ENCODE peak calls at places on chromosome 18, in seven cellular contexts. One of them, this sample, is unnamed.

GRCh38 chr18:74546751-74547530 is 12.6 kb downstream of the CNDP1 start:
- DNase-seq in colonic mucosa: peak; percentile 59
- DNase-seq in pancreas: no peak
- DNase-seq in OCI-LY7: no peak
- DNase-seq in neural progenitor cell: no peak
- DNase-seq in endothelial cell of umbilical vein: peak; percentile 63
- DNase-seq in PC-3: peak; percentile 46
- DNase-seq in this sample: no peak

GRCh38 chr18:79411614-79412526 is 16.1 kb downstream of the NFATC1 start:
- DNase-seq in colonic mucosa: no peak
- DNase-seq in pancreas: peak; percentile 41
- DNase-seq in OCI-LY7: no peak
- DNase-seq in neural progenitor cell: no peak
- DNase-seq in endothelial cell of umbilical vein: peak; percentile 81
- DNase-seq in PC-3: no peak
- DNase-seq in this sample: no peak

GRCh38 chr18:12346240-12346565 is 30.8 kb downstream of the AFG3L2 start:
- DNase-seq in colonic mucosa: no peak
- DNase-seq in pancreas: peak; percentile 29
- DNase-seq in OCI-LY7: no peak
- DNase-seq in neural progenitor cell: no peak
- DNase-seq in endothelial cell of umbilical vein: no peak
- DNase-seq in PC-3: no peak
- DNase-seq in this sample: no peak

GRCh38 chr18:68428026-68428425 is 286.9 kb downstream of the TMX3 start:
- DNase-seq in colonic mucosa: no peak
- DNase-seq in pancreas: no peak
- DNase-seq in OCI-LY7: no peak
- DNase-seq in neural progenitor cell: no peak
- DNase-seq in endothelial cell of umbilical vein: peak; percentile 64
- DNase-seq in PC-3: peak; percentile 84
- DNase-seq in this sample: no peak

GRCh38 chr18:79305976-79306375 is 89.8 kb upstream of the NFATC1 start:
- DNase-seq in colonic mucosa: no peak
- DNase-seq in pancreas: no peak
- DNase-seq in OCI-LY7: no peak
- DNase-seq in neural progenitor cell: no peak
- DNase-seq in endothelial cell of umbilical vein: no peak
- DNase-seq in PC-3: no peak
- DNase-seq in this sample: no peak

GRCh38 chr18:35050004-35050623 is 8.9 kb downstream of the MAPRE2 start:
- DNase-seq in colonic mucosa: no peak
- DNase-seq in pancreas: no peak
- DNase-seq in OCI-LY7: no peak
- DNase-seq in neural progenitor cell: no peak
- DNase-seq in endothelial cell of umbilical vein: no peak
- DNase-seq in PC-3: no peak
- DNase-seq in this sample: no peak

GRCh38 chr18:21336846-21337245 is 94.8 kb downstream of the GREB1L start:
- DNase-seq in colonic mucosa: no peak
- DNase-seq in pancreas: no peak
- DNase-seq in OCI-LY7: no peak
- DNase-seq in neural progenitor cell: no peak
- DNase-seq in endothelial cell of umbilical vein: no peak
- DNase-seq in PC-3: no peak
- DNase-seq in this sample: no peak

GRCh38 chr18:75170022-75170789 is 38.7 kb downstream of the PTGR3 start:
- DNase-seq in colonic mucosa: no peak
- DNase-seq in pancreas: no peak
- DNase-seq in OCI-LY7: no peak
- DNase-seq in neural progenitor cell: no peak
- DNase-seq in endothelial cell of umbilical vein: no peak
- DNase-seq in PC-3: no peak
- DNase-seq in this sample: no peak

GRCh38 chr18:74518456-74519315 is 15.6 kb upstream of the CNDP1 start:
- DNase-seq in colonic mucosa: no peak
- DNase-seq in pancreas: no peak
- DNase-seq in OCI-LY7: no peak
- DNase-seq in neural progenitor cell: no peak
- DNase-seq in endothelial cell of umbilical vein: no peak
- DNase-seq in PC-3: no peak
- DNase-seq in this sample: no peak

GRCh38 chr18:21740724-21741510 is at the start of gene MIB1:
- DNase-seq in colonic mucosa: peak; percentile 49
- DNase-seq in pancreas: peak; percentile 99
- DNase-seq in OCI-LY7: peak; percentile 82
- DNase-seq in neural progenitor cell: peak; percentile 100
- DNase-seq in endothelial cell of umbilical vein: no peak
- DNase-seq in PC-3: no peak
- DNase-seq in this sample: no peak

GRCh38 chr18:77062518-77063003 is 70.0 kb downstream of the MBP start:
- DNase-seq in colonic mucosa: no peak
- DNase-seq in pancreas: no peak
- DNase-seq in OCI-LY7: peak; percentile 77
- DNase-seq in neural progenitor cell: no peak
- DNase-seq in endothelial cell of umbilical vein: no peak
- DNase-seq in PC-3: no peak
- DNase-seq in this sample: no peak

GRCh38 chr18:500556-501405 is at the start of gene COLEC12:
- DNase-seq in colonic mucosa: no peak
- DNase-seq in pancreas: no peak
- DNase-seq in OCI-LY7: no peak
- DNase-seq in neural progenitor cell: peak; percentile 87
- DNase-seq in endothelial cell of umbilical vein: no peak
- DNase-seq in PC-3: no peak
- DNase-seq in this sample: no peak

GRCh38 chr18:49521251-49521650 is 34.2 kb upstream of the C18orf32 start:
- DNase-seq in colonic mucosa: no peak
- DNase-seq in pancreas: no peak
- DNase-seq in OCI-LY7: no peak
- DNase-seq in neural progenitor cell: peak; percentile 76
- DNase-seq in endothelial cell of umbilical vein: no peak
- DNase-seq in PC-3: peak; percentile 27
- DNase-seq in this sample: no peak

GRCh38 chr18:12703714-12704113 is 872 bp downstream of the PSMG2 start:
- DNase-seq in colonic mucosa: no peak
- DNase-seq in pancreas: no peak
- DNase-seq in OCI-LY7: peak; percentile 54
- DNase-seq in neural progenitor cell: peak; percentile 12
- DNase-seq in endothelial cell of umbilical vein: no peak
- DNase-seq in PC-3: peak; percentile 29
- DNase-seq in this sample: no peak

GRCh38 chr18:75183973-75184372 is 25.0 kb downstream of the PTGR3 start:
- DNase-seq in colonic mucosa: no peak
- DNase-seq in pancreas: no peak
- DNase-seq in OCI-LY7: no peak
- DNase-seq in neural progenitor cell: no peak
- DNase-seq in endothelial cell of umbilical vein: no peak
- DNase-seq in PC-3: no peak
- DNase-seq in this sample: no peak

GRCh38 chr18:70578480-70578879 is 289.6 kb downstream of the SOCS6 start:
- DNase-seq in colonic mucosa: no peak
- DNase-seq in pancreas: peak; percentile 22
- DNase-seq in OCI-LY7: no peak
- DNase-seq in neural progenitor cell: peak; percentile 78
- DNase-seq in endothelial cell of umbilical vein: no peak
- DNase-seq in PC-3: no peak
- DNase-seq in this sample: peak; percentile 36

GRCh38 chr18:70577023-70577420 is 288.2 kb downstream of the SOCS6 start:
- DNase-seq in colonic mucosa: no peak
- DNase-seq in pancreas: no peak
- DNase-seq in OCI-LY7: no peak
- DNase-seq in neural progenitor cell: no peak
- DNase-seq in endothelial cell of umbilical vein: no peak
- DNase-seq in PC-3: no peak
- DNase-seq in this sample: no peak

GRCh38 chr18:70576281-70577022 is 287.6 kb downstream of the SOCS6 start:
- DNase-seq in colonic mucosa: no peak
- DNase-seq in pancreas: no peak
- DNase-seq in OCI-LY7: no peak
- DNase-seq in neural progenitor cell: peak; percentile 6
- DNase-seq in endothelial cell of umbilical vein: no peak
- DNase-seq in PC-3: no peak
- DNase-seq in this sample: no peak
- H3K9me3 ChIP-seq in colonic mucosa: no peaks in the 10 kb centered on the region
- H3K9me3 ChIP-seq in pancreas: no peaks in the 10 kb centered on the region
- H3K9me3 ChIP-seq in OCI-LY7: no peaks in the 10 kb centered on the region
- H3K9me3 ChIP-seq in neural progenitor cell: no peaks in the 10 kb centered on the region
- H3K9me3 ChIP-seq in endothelial cell of umbilical vein: no peaks in the 10 kb centered on the region
- H3K9me3 ChIP-seq in PC-3: no peaks in the 10 kb centered on the region
- H3K9me3 ChIP-seq in this sample: no peaks in the 10 kb centered on the region

DNA sequence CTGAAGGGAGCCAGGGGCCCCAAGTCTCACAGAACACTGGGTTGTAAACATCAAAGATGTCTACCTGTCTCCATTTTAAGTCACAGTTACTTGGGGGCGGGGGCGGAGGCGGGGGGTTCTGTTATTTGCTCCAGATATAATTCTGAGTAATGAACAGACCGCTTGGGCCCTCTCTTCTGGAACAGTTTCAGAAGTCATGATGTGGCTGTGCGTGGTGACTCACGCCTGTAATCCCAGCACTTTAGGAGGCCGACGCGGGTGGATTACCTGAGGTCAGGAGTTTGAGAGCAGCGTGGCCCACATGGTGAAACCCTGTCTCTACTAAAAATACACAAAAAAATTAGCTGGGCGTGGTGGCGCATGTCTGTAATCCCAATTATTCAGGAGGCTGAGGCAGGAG is 157.9 kb upstream of the APCDD1 start:
- DNase-seq in colonic mucosa: no peak
- DNase-seq in pancreas: no peak
- DNase-seq in OCI-LY7: no peak
- DNase-seq in neural progenitor cell: no peak
- DNase-seq in endothelial cell of umbilical vein: no peak
- DNase-seq in PC-3: peak; percentile 25
- DNase-seq in this sample: no peak
- H3K4me1 ChIP-seq in colonic mucosa: no peaks in the 10 kb centered on the region
- H3K4me1 ChIP-seq in pancreas: no peaks in the 10 kb centered on the region
- H3K4me1 ChIP-seq in OCI-LY7: peaks cover 55% of the 10 kb centered on the region
- H3K4me1 ChIP-seq in neural progenitor cell: peaks cover 50% of the 10 kb centered on the region
- H3K4me1 ChIP-seq in endothelial cell of umbilical vein: peaks cover 16% of the 10 kb centered on the region
- H3K4me1 ChIP-seq in PC-3: no peaks in the 10 kb centered on the region
- H3K4me1 ChIP-seq in this sample: peaks cover 6% of the 10 kb centered on the region

DNA sequence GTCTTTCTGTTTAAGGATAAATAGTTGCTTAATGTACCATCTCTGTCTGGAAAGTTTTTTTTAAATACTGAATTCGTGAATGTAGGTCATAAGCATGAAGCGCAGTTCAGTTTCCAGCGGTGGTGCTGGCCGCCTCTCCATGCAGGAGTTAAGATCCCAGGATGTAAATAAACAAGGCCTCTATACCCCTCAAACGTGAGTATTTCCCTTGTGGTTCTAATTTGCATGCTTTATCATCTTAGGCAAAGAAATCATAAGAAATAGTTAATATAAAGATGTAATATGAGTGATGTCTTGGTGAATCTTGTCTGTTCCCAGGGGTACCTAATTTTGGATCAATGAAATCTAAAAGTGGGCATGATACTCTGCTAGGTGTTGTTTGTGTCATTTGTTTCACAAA is 1.5 kb downstream of the NDC80 start:
- DNase-seq in colonic mucosa: no peak
- DNase-seq in pancreas: no peak
- DNase-seq in OCI-LY7: no peak
- DNase-seq in neural progenitor cell: no peak
- DNase-seq in endothelial cell of umbilical vein: no peak
- DNase-seq in PC-3: no peak
- DNase-seq in this sample: no peak
- H3K36me3 ChIP-seq in colonic mucosa: no peaks in the 10 kb centered on the region
- H3K36me3 ChIP-seq in pancreas: no peaks in the 10 kb centered on the region
- H3K36me3 ChIP-seq in OCI-LY7: peaks cover 59% of the 10 kb centered on the region
- H3K36me3 ChIP-seq in neural progenitor cell: peaks cover 30% of the 10 kb centered on the region
- H3K36me3 ChIP-seq in endothelial cell of umbilical vein: no peaks in the 10 kb centered on the region
- H3K36me3 ChIP-seq in PC-3: peaks cover 28% of the 10 kb centered on the region
- H3K36me3 ChIP-seq in this sample: peaks cover 2% of the 10 kb centered on the region

DNA sequence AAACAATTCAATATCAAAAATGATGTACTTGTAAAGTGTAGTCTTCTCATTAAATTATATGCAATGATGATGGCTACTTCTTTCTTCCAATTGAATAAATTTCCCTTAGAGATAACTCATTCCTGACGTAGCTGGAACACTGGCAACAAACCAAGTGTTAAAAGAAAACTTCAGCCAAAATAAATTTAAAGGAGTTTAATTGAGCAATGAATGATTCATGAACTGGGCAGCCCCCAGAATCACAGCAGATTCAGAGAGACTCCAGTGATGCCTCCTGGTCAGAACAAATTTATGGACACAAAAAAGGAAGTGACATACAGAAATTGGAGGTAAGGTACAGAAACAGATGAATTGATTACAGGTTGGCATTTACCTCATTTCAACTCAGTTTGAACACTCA is 276.5 kb downstream of the DSC3 start:
- DNase-seq in colonic mucosa: no peak
- DNase-seq in pancreas: no peak
- DNase-seq in OCI-LY7: no peak
- DNase-seq in neural progenitor cell: no peak
- DNase-seq in endothelial cell of umbilical vein: no peak
- DNase-seq in PC-3: peak; percentile 5
- DNase-seq in this sample: no peak
- H3K9me3 ChIP-seq in colonic mucosa: no peaks in the 10 kb centered on the region
- H3K9me3 ChIP-seq in pancreas: no peaks in the 10 kb centered on the region
- H3K9me3 ChIP-seq in OCI-LY7: no peaks in the 10 kb centered on the region
- H3K9me3 ChIP-seq in neural progenitor cell: peaks cover under 1% of the 10 kb centered on the region
- H3K9me3 ChIP-seq in endothelial cell of umbilical vein: no peaks in the 10 kb centered on the region
- H3K9me3 ChIP-seq in PC-3: no peaks in the 10 kb centered on the region
- H3K9me3 ChIP-seq in this sample: no peaks in the 10 kb centered on the region

DNA sequence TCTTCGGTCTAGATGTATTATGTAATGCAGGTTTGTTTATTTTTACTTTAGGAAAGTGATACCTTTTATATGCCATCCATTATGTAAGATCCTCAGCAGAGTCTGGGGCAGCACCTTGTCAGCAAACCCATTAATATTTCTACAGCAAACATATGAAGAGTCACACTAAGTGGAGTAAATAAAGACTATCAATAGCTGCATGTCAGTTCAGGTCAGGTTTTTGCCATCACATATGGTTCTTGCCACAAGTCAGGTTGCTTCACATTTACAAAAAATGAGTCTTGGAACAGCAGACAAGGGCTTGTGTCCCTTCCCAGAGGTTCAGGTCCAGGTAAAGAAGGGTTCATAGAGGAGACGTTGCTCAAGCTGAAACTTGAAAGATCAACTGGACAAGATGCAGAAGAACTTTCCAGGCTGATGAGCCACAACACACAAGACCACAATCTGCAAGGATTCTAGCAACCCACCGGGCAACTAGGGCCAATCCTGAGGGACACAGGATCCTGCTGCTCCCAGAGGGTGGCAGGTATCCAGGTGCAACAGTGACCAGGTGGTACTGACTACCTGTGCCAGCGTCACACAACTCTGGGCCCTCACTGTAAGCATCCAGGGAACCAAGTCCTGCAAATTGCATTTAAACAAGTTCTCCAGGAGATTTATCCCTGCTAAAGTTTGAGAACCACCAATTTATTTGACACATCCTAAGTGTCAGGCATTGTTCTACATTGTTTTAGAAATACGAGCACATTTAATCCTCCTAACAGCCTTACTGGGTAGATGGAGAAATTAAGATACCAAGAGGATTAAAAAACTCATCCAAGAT is 215.8 kb downstream of the ALPK2 start:
- DNase-seq in colonic mucosa: no peak
- DNase-seq in pancreas: no peak
- DNase-seq in OCI-LY7: no peak
- DNase-seq in neural progenitor cell: no peak
- DNase-seq in endothelial cell of umbilical vein: no peak
- DNase-seq in PC-3: no peak
- DNase-seq in this sample: no peak
- H3K4me1 ChIP-seq in colonic mucosa: no peaks in the 10 kb centered on the region
- H3K4me1 ChIP-seq in pancreas: no peaks in the 10 kb centered on the region
- H3K4me1 ChIP-seq in OCI-LY7: no peaks in the 10 kb centered on the region
- H3K4me1 ChIP-seq in neural progenitor cell: peaks cover 10% of the 10 kb centered on the region
- H3K4me1 ChIP-seq in endothelial cell of umbilical vein: peaks cover 16% of the 10 kb centered on the region
- H3K4me1 ChIP-seq in PC-3: peaks cover 17% of the 10 kb centered on the region
- H3K4me1 ChIP-seq in this sample: peaks cover 49% of the 10 kb centered on the region

This sample was measured in Caco-2.